ENCODE peak calls at places on chromosomes 4 and X, in eight cellular contexts. Y is stomach, H is prostate gland, P is breast epithelium, E is HepG2, X is GM12878, T is endothelial cell of umbilical vein, J is transverse colon. G is an unnamed sample. For H3K9me3, the result is how much of the 10 kb centered on the place peaks cover.

GRCh38 chr4:10753856-10754384 is 69.4 kb upstream of the CLNK start:
- DNase-seq in T (no peak), H (no peak), P (no peak), Y (no peak), X (no peak), J (no peak), E (no peak), G (no peak)

GRCh38 chrX:15310117-15310516 is 5.3 kb downstream of the ASB11 start:
- DNase-seq in P (no peak), H (peak), E (no peak), X (no peak), Y (peak), T (peak), J (no peak), G (no peak)

GRCh38 chr4:56465599-56466295 is 1.7 kb upstream of the SRP72 start:
- DNase-seq in E (no peak), X (no peak), P (no peak), T (no peak), Y (no peak), H (no peak), J (no peak), G (no peak)

GRCh38 chr4:81199831-81200230 is 15.2 kb downstream of the PRKG2 start:
- DNase-seq in P (no peak), E (no peak), Y (no peak), J (no peak), H (no peak), X (no peak), T (no peak), G (no peak)

GRCh38 chrX:103254171-103254824 is 657 bp downstream of the TCEAL8 start:
- DNase-seq in P (peak), H (peak), X (peak), Y (peak), E (peak), T (peak), J (peak), G (peak)

GRCh38 chr4:147924604-147925412 is 192.9 kb downstream of the ARHGAP10 start:
- DNase-seq in Y (peak), H (peak), E (peak), T (peak), X (no peak), J (peak), P (no peak), G (no peak)

GRCh38 chr4:32142075-32142474 is 1421.9 kb downstream of the PCDH7 start:
- DNase-seq in P (no peak), J (no peak), E (no peak), Y (no peak), H (no peak), X (no peak), T (peak), G (no peak)

GRCh38 chr4:3353747-3354454 is 61.1 kb downstream of the RGS12 start:
- DNase-seq in J (no peak), Y (no peak), P (no peak), E (no peak), H (no peak), X (no peak), T (no peak), G (no peak)

GRCh38 chrX:17547658-17548057 is 172.7 kb downstream of the NHS start:
- DNase-seq in H (no peak), T (peak), J (peak), E (peak), X (peak), Y (peak), P (no peak), G (no peak)

GRCh38 chr4:38491854-38492478 is 172.0 kb upstream of the KLF3 start:
- DNase-seq in H (no peak), P (no peak), Y (no peak), E (no peak), J (no peak), T (no peak), X (no peak), G (no peak)

GRCh38 chrX:18353931-18354368 is 538 bp downstream of the SCML2 start:
- DNase-seq in H (no peak), X (no peak), T (no peak), E (peak), P (no peak), Y (no peak), J (peak), G (peak)

GRCh38 chr4:72302981-72303704 is 265.9 kb downstream of the ADAMTS3 start:
- DNase-seq in E (peak), T (peak), J (peak), P (no peak), H (peak), Y (peak), X (no peak), G (no peak)

GRCh38 chr4:88809561-88810219 is 112.1 kb upstream of the NAP1L5 start:
- DNase-seq in Y (no peak), J (no peak), H (no peak), E (peak), X (no peak), P (no peak), T (no peak), G (no peak)

GRCh38 chrX:47877327-47877726 is 40.6 kb downstream of the ZNF81 start:
- DNase-seq in T (no peak), P (no peak), Y (no peak), H (no peak), J (no peak), E (no peak), X (peak), G (no peak)

GRCh38 chr4:11748169-11748872 is 319.6 kb upstream of the HS3ST1 start:
- DNase-seq in J (no peak), T (peak), Y (no peak), P (no peak), H (no peak), X (no peak), E (no peak), G (no peak)

GRCh38 chr4:117447925-117448324 is 362.5 kb upstream of the TRAM1L1 start:
- DNase-seq in J (no peak), X (no peak), Y (no peak), H (no peak), E (peak), T (no peak), P (no peak), G (no peak)

GRCh38 chrX:101659601-101660063 is at the start of gene ARMCX2:
- DNase-seq in J (peak), Y (peak), H (peak), P (peak), T (peak), E (no peak), X (no peak), G (peak)

GRCh38 chrX:101656817-101657216 is 2.8 kb downstream of the ARMCX2 start:
- DNase-seq in J (no peak), H (no peak), P (no peak), Y (no peak), X (no peak), E (no peak), T (no peak), G (peak)

GRCh38 chrX:101655540-101655939 is 4.1 kb downstream of the ARMCX2 start:
- DNase-seq in J (no peak), T (no peak), Y (no peak), X (no peak), H (no peak), P (no peak), E (no peak), G (no peak)

GRCh38 chrX:101658661-101659477 is 781 bp downstream of the ARMCX2 start:
- DNase-seq in Y (peak), J (peak), H (peak), X (no peak), E (no peak), P (peak), T (peak), G (peak)

GRCh38 chrX:101657495-101657894 is 2.2 kb downstream of the ARMCX2 start:
- DNase-seq in J (no peak), T (no peak), Y (no peak), E (no peak), P (no peak), H (no peak), X (no peak), G (no peak)
- H3K27ac ChIP-seq in J (no peak), T (no peak), Y (no peak), E (no peak), P (no peak), H (no peak), X (no peak), G (no peak)

DNA sequence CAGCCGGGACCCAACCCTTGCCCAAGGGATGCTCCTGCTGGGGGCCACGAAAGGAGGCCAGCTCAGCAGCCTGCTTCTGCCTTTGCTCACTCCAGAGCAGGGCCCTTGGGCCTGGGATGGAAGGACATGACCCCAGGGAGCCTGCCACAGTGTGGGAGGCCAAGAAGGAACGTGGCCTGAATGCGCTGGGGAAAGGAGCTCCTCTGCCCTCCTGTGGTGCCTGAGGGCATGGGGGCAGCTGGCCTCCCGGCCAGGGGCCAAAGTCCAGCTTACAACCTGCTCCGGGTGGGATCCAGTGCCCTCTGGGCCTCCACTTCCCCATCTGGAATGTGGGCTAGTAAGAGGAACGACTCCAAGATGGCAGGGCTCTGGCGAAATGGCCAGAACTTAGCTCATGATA is 2.0 kb upstream of the ATP2B3 start:
- DNase-seq in Y (no peak), E (no peak), X (no peak), J (no peak), P (no peak), H (no peak), T (no peak), G (no peak)
- TF ChIP-seq POLR2AphosphoS5 in Y (no peak), E (no peak), X (no peak), J (no peak), P (no peak), H (no peak), T (no peak), G (peak)

GRCh38 chr4:84962102-84962501 is 4.4 kb downstream of the WDFY3 start:
- DNase-seq in J (no peak), H (no peak), P (no peak), Y (no peak), E (no peak), T (no peak), X (no peak), G (no peak)

GRCh38 chr4:84955168-84955567 is 11.3 kb downstream of the WDFY3 start:
- DNase-seq in E (no peak), T (no peak), H (no peak), P (no peak), X (no peak), J (no peak), Y (no peak), G (no peak)

GRCh38 chr4:84957509-84958420 is 8.7 kb downstream of the WDFY3 start:
- DNase-seq in H (no peak), X (no peak), T (no peak), J (no peak), Y (no peak), P (no peak), E (no peak), G (no peak)

GRCh38 chr4:84956014-84956413 is 10.5 kb downstream of the WDFY3 start:
- DNase-seq in J (no peak), H (no peak), T (no peak), P (no peak), X (no peak), Y (no peak), E (no peak), G (no peak)

DNA sequence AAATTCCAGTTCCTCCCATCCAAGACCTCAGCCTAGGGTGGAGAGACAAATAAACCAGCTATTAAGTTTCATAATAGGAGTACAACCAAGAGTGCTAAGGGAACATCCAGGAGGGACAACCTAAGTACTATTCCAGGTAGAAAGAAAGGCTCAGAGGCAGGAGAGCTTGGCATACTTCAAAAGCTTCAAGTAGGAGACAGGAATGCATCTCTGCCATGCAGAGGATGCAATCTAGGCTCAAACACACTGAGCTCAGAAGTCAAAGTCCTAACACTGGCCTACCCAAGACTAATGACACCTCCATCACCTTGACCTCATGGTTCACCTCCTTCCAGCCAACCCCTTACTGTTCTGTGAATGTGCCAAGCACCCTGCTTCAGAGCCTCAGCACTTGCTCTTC is 8.1 kb downstream of the WDFY3 start:
- DNase-seq in T (no peak), P (no peak), Y (no peak), E (no peak), X (no peak), H (no peak), J (no peak), G (no peak)
- H3K9me3 ChIP-seq in T (under half), P (under half), Y (under half), E (under half), X (under half), H (under half), J (under half), G (under half)

GRCh38 chr4:98710831-98711230 is 52.4 kb upstream of the TSPAN5 start:
- DNase-seq in Y (no peak), J (no peak), E (no peak), P (no peak), X (no peak), H (no peak), T (peak), G (no peak)

GRCh38 chr4:98706935-98707334 is 48.5 kb upstream of the TSPAN5 start:
- DNase-seq in E (no peak), H (no peak), X (no peak), Y (no peak), P (no peak), T (no peak), J (no peak), G (no peak)

GRCh38 chr4:98711526-98711925 is 53.1 kb upstream of the TSPAN5 start:
- DNase-seq in T (no peak), Y (no peak), E (no peak), H (no peak), X (no peak), P (no peak), J (no peak), G (no peak)

GRCh38 chr4:98700630-98701029 is 42.2 kb upstream of the TSPAN5 start:
- DNase-seq in X (no peak), E (no peak), H (no peak), Y (no peak), J (no peak), P (no peak), T (no peak), G (no peak)

DNA sequence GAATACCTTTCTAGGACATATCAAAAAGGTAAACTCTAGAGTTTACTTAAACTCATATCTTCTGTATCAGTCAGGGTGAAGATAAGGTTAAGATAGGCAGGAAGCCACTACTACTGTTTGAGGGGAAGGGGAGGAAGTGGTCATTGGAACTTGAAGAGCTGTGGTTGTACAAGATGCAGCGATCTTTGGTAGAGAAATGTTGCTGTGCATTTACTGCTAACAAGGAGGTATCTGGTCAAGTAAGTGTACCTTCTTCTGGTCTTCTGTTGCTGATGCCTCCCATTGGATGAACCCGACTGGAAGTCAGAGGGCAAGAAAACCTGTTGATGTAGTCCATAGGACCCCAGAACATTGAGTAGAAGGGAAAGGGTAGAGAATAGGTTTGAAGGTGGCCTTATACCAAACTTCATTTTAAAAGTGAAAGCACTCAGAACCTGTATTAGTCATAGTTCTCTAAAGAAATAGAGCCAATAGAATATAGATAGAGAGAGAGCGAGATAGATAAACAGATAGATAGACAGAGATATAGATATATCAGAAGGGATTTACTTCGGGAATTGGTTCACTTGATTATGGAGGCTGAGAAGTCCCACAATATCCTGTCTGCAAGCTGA is 47.9 kb upstream of the TSPAN5 start:
- DNase-seq in E (no peak), X (no peak), P (no peak), Y (no peak), H (no peak), T (no peak), J (no peak), G (no peak)
- H3K27ac ChIP-seq in E (no peak), X (no peak), P (no peak), Y (peak), H (no peak), T (no peak), J (no peak), G (peak)

GRCh38 chr4:112817933-112818921 is 181.3 kb downstream of the LARP7 start:
- DNase-seq in J (peak), P (peak), X (peak), Y (peak), H (no peak), E (peak), T (peak), G (peak)
- TF ChIP-seq POLR2AphosphoS5 in J (peak), P (no peak), X (peak), Y (peak), H (no peak), E (no peak), T (no peak), G (no peak)